ENCODE peak calls at places on chromosomes 5 and 9, in six cellular contexts. U is fibroblast of mammary gland; Z is GM10248; W is GM23248; H is GF-D8; R is activated naive CD4-positive, alpha-beta T cell. L is an unnamed sample.

GRCh38 chr9:77960356-77961153 is 71.1 kb downstream of the GNAQ start:
- DNase-seq in U (no peak), Z (no peak), W (no peak), H (no peak), R (no peak), L (no peak)

GRCh38 chr5:173669483-173669882 is 53.0 kb upstream of the BOD1 start:
- DNase-seq in U (no peak), Z (no peak), W (no peak), H (no peak), R (no peak), L (no peak)

GRCh38 chr9:113669523-113670115 is 206.1 kb downstream of the RGS3 start:
- DNase-seq in U (peak; percentile 92), Z (no peak), W (peak; percentile 79), H (no peak), R (no peak), L (no peak)

GRCh38 chr5:90134892-90135291 is 274.7 kb downstream of the CETN3 start:
- DNase-seq in U (peak; percentile 66), Z (no peak), W (peak; percentile 63), H (no peak), R (no peak), L (peak; percentile 60)

GRCh38 chr9:99103505-99103904 is 1.4 kb upstream of the TGFBR1 start:
- DNase-seq in U (no peak), Z (no peak), W (peak; percentile 36), H (no peak), R (no peak), L (no peak)

GRCh38 chr5:91291628-91292569 is 91.2 kb downstream of the ARRDC3 start:
- DNase-seq in U (no peak), Z (no peak), W (no peak), H (no peak), R (no peak), L (no peak)

GRCh38 chr5:109939109-109939682 is 249.5 kb downstream of the MAN2A1 start:
- DNase-seq in U (peak; percentile 80), Z (no peak), W (peak; percentile 76), H (no peak), R (no peak), L (peak; percentile 77)

GRCh38 chr9:126813072-126813471 is 8.2 kb downstream of the ZBTB43 start:
- DNase-seq in U (no peak), Z (no peak), W (no peak), H (no peak), R (no peak), L (no peak)

GRCh38 chr9:38227061-38227540 is 158.1 kb upstream of the SHB start:
- DNase-seq in U (peak; percentile 66), Z (peak; percentile 74), W (peak; percentile 83), H (no peak), R (peak; percentile 31), L (peak; percentile 92)

GRCh38 chr5:55173696-55174101 is 722 bp upstream of the CDC20B start:
- DNase-seq in U (no peak), Z (no peak), W (no peak), H (no peak), R (no peak), L (no peak)

GRCh38 chr5:151619812-151620462 is 28.8 kb upstream of the FAT2 start:
- DNase-seq in U (no peak), Z (no peak), W (no peak), H (no peak), R (no peak), L (peak; percentile 68)

GRCh38 chr9:96126321-96126881 is 175.6 kb downstream of the HSD17B3 start:
- DNase-seq in U (no peak), Z (no peak), W (no peak), H (no peak), R (no peak), L (no peak)

GRCh38 chr9:81268048-81268447 is 421.3 kb downstream of the TLE1 start:
- DNase-seq in U (peak; percentile 63), Z (no peak), W (no peak), H (no peak), R (no peak), L (peak; percentile 2)

GRCh38 chr9:84317563-84317962 is 23.0 kb downstream of the SLC28A3 start:
- DNase-seq in U (no peak), Z (no peak), W (no peak), H (no peak), R (no peak), L (no peak)

GRCh38 chr9:14906000-14906399 is 4.2 kb downstream of the FREM1 start:
- DNase-seq in U (peak; percentile 24), Z (no peak), W (no peak), H (no peak), R (no peak), L (no peak)

GRCh38 chr5:111200828-111201227 is 23.4 kb upstream of the CAMK4 start:
- DNase-seq in U (no peak), Z (no peak), W (no peak), H (no peak), R (no peak), L (no peak)

GRCh38 chr5:19886123-19886921 is 101.7 kb downstream of the CDH18 start:
- DNase-seq in U (peak; percentile 51), Z (no peak), W (peak; percentile 83), H (no peak), R (no peak), L (peak; percentile 54)

GRCh38 chr5:76270214-76270613 is 132.9 kb upstream of the IQGAP2 start:
- DNase-seq in U (peak; percentile 2), Z (peak; percentile 44), W (peak; percentile 4), H (no peak), R (no peak), L (no peak)

GRCh38 chr9:136700959-136701664 is 11.3 kb upstream of the DIPK1B start:
- DNase-seq in U (no peak), Z (peak; percentile 81), W (no peak), H (no peak), R (peak; percentile 22), L (no peak)

GRCh38 chr5:165334186-165334585 is 1828.8 kb downstream of the MAT2B start:
- DNase-seq in U (peak; percentile 64), Z (no peak), W (no peak), H (no peak), R (no peak), L (peak; percentile 15)

GRCh38 chr9:87029904-87030303 is 82.6 kb upstream of the GAS1 start:
- DNase-seq in U (no peak), Z (no peak), W (no peak), H (no peak), R (no peak), L (no peak)

GRCh38 chr9:100084145-100084478 is 14.7 kb downstream of the ERP44 start:
- DNase-seq in U (no peak), Z (no peak), W (no peak), H (no peak), R (no peak), L (no peak)

GRCh38 chr5:41883940-41884339 is 13.7 kb upstream of the OXCT1 start:
- DNase-seq in U (no peak), Z (no peak), W (no peak), H (no peak), R (no peak), L (peak; percentile 93)

GRCh38 chr5:207599-207998 is 10.4 kb downstream of the CCDC127 start:
- DNase-seq in U (peak; percentile 45), Z (no peak), W (no peak), H (no peak), R (no peak), L (peak; percentile 35)

GRCh38 chr5:16934669-16935068 is 1.4 kb downstream of the MYO10 start:
- DNase-seq in U (peak; percentile 44), Z (no peak), W (peak; percentile 61), H (no peak), R (no peak), L (peak; percentile 68)

GRCh38 chr5:177376107-177376506 is 8.1 kb upstream of the SLC34A1 start:
- DNase-seq in U (no peak), Z (no peak), W (no peak), H (no peak), R (no peak), L (no peak)

GRCh38 chr9:89802809-89803355 is 198.1 kb downstream of the GADD45G start:
- DNase-seq in U (peak; percentile 35), Z (no peak), W (no peak), H (no peak), R (no peak), L (no peak)

GRCh38 chr9:99433555-99433954 is 211.5 kb downstream of the SEC61B start:
- DNase-seq in U (peak; percentile 88), Z (peak; percentile 78), W (peak; percentile 89), H (no peak), R (no peak), L (peak; percentile 82)

GRCh38 chr5:139636975-139637408 is 11.2 kb upstream of the CXXC5 start:
- DNase-seq in U (peak; percentile 64), Z (peak; percentile 48), W (peak; percentile 64), H (no peak), R (no peak), L (peak; percentile 42)

GRCh38 chr9:110875275-110875674 is 163.0 kb downstream of the LPAR1 start:
- DNase-seq in U (no peak), Z (peak; percentile 27), W (no peak), H (peak; percentile 25), R (no peak), L (no peak)

GRCh38 chr5:25568989-25569625 is 924.3 kb upstream of the CDH10 start:
- DNase-seq in U (no peak), Z (no peak), W (no peak), H (no peak), R (no peak), L (no peak)

GRCh38 chr9:36535106-36535505 is 37.6 kb upstream of the MELK start:
- DNase-seq in U (no peak), Z (no peak), W (no peak), H (no peak), R (no peak), L (no peak)

GRCh38 chr9:135512904-135513303 is 8.3 kb upstream of the LCN1 start:
- DNase-seq in U (no peak), Z (no peak), W (no peak), H (no peak), R (no peak), L (no peak)

GRCh38 chr9:91186311-91187101 is 175.2 kb downstream of the AUH start:
- DNase-seq in U (peak; percentile 77), Z (no peak), W (peak; percentile 79), H (no peak), R (no peak), L (peak; percentile 27)

GRCh38 chr5:1786621-1787471 is 12.8 kb downstream of the MRPL36 start:
- DNase-seq in U (no peak), Z (no peak), W (no peak), H (no peak), R (no peak), L (no peak)

GRCh38 chr9:108569624-108570023 is 286.2 kb downstream of the ACTL7B start:
- DNase-seq in U (peak; percentile 87), Z (no peak), W (peak; percentile 92), H (no peak), R (no peak), L (peak; percentile 46)

GRCh38 chr5:149166591-149167100 is 25.4 kb downstream of the ABLIM3 start:
- DNase-seq in U (peak; percentile 56), Z (no peak), W (no peak), H (no peak), R (no peak), L (no peak)

GRCh38 chr9:125293134-125293533 is 31.5 kb downstream of the GAPVD1 start:
- DNase-seq in U (no peak), Z (no peak), W (no peak), H (peak; percentile 40), R (no peak), L (no peak)

GRCh38 chr9:108994695-108995094 is 18.6 kb downstream of the CTNNAL1 start:
- DNase-seq in U (peak; percentile 46), Z (peak; percentile 20), W (no peak), H (peak; percentile 54), R (no peak), L (peak; percentile 28)